ENCODE peak calls at places on chromosomes 3 and 15, in seven cellular contexts. T is fibroblast of the conjunctiva, A is hepatocyte, C is H4, Q is cardiac fibroblast, E is AG08396, X is upper lobe of right lung. L is an unnamed sample.

GRCh38 chr15:101004986-101005747 is 86.0 kb downstream of the LRRK1 start:
- DNase-seq in E (no peak), Q (no peak), T (no peak), A (no peak), C (no peak), X (no peak), L (no peak)

GRCh38 chr3:95277614-95278013 is 1214.8 kb downstream of the NSUN3 start:
- DNase-seq in E (no peak), Q (no peak), X (no peak), A (no peak), C (no peak), T (no peak), L (no peak)

GRCh38 chr3:106083207-106083606 is 214.4 kb upstream of the CBLB start:
- DNase-seq in Q (no peak), A (no peak), E (no peak), X (no peak), T (no peak), C (no peak), L (no peak)

GRCh38 chr3:135771760-135772159 is 193.8 kb upstream of the PPP2R3A start:
- DNase-seq in T (no peak), A (no peak), C (no peak), E (no peak), X (no peak), Q (no peak), L (no peak)

GRCh38 chr3:136891934-136892855 is 30.2 kb downstream of the NCK1 start:
- DNase-seq in C (no peak), T (no peak), E (no peak), A (no peak), Q (no peak), X (no peak), L (no peak)

GRCh38 chr15:48712546-48712945 is 67.0 kb upstream of the FBN1 start:
- DNase-seq in Q (no peak), T (no peak), X (no peak), A (no peak), C (no peak), E (no peak), L (no peak)

GRCh38 chr3:18443670-18444596 is 18.8 kb upstream of the SATB1 start:
- DNase-seq in E (peak), X (peak), Q (no peak), A (peak), C (no peak), T (no peak), L (no peak)

GRCh38 chr3:195752538-195753331 is 32.0 kb downstream of the MUC20 start:
- DNase-seq in C (no peak), T (no peak), E (peak), A (no peak), Q (no peak), X (no peak), L (no peak)

GRCh38 chr3:185215873-185216586 is 37.8 kb downstream of the EHHADH start:
- DNase-seq in Q (peak), E (no peak), C (no peak), X (no peak), A (no peak), T (no peak), L (peak)

GRCh38 chr3:77348244-77348855 is 308.5 kb downstream of the ROBO2 start:
- DNase-seq in A (peak), X (no peak), Q (peak), E (no peak), C (peak), T (no peak), L (peak)